ENCODE peak calls at places on chromosomes 4 and X, in four cellular contexts. G is PC-3, O is MM.1S, H is PC-9. F is an unnamed sample. For H3K4me1 and H3K27me3, the result is how much of the 10 kb centered on the place peaks cover.

GRCh38 chrX:119757979-119758681 is at the start of gene SOWAHD:
- DNase-seq in G (peak), H (peak), O (peak), F (peak)

GRCh38 chr4:139556071-139556734 is at the start of gene SETD7:
- DNase-seq in G (peak), O (peak), H (peak), F (peak)

GRCh38 chrX:3286196-3286920 is 60.1 kb downstream of the MXRA5 start:
- DNase-seq in G (peak), O (no peak), H (peak), F (no peak)

GRCh38 chr4:26081795-26082498 is 167.9 kb downstream of the SMIM20 start:
- DNase-seq in H (no peak), O (peak), G (peak), F (peak)

GRCh38 chr4:61572160-61572559 is 372.0 kb downstream of the ADGRL3 start:
- DNase-seq in O (peak), G (peak), H (no peak), F (no peak)

GRCh38 chr4:46254788-46255187 is 130.9 kb upstream of the GABRG1 start:
- DNase-seq in G (peak), O (peak), H (no peak), F (no peak)

GRCh38 chr4:148166132-148166531 is 276.1 kb downstream of the NR3C2 start:
- DNase-seq in G (no peak), O (no peak), H (no peak), F (no peak)

GRCh38 chr4:169604131-169604900 is 8.1 kb downstream of the NEK1 start:
- DNase-seq in H (no peak), G (peak), O (no peak), F (no peak)

GRCh38 chrX:43679778-43680177 is 23.7 kb downstream of the MAOA start:
- DNase-seq in G (peak), O (no peak), H (no peak), F (no peak)

GRCh38 chrX:129781134-129782014 is 1.6 kb downstream of the SASH3 start:
- DNase-seq in H (no peak), O (peak), G (no peak), F (no peak)

GRCh38 chr4:1330761-1331590 is 16.0 kb upstream of the UVSSA start:
- DNase-seq in H (peak), O (no peak), G (no peak), F (no peak)

GRCh38 chr4:188076169-188076568 is 33.2 kb downstream of the TRIML2 start:
- DNase-seq in G (no peak), O (no peak), H (no peak), F (no peak)

GRCh38 chrX:65581661-65582339 is 47.2 kb upstream of the LAS1L start:
- DNase-seq in H (peak), O (peak), G (peak), F (peak)

GRCh38 chrX:373641-374471 is 12.9 kb downstream of the PPP2R3B start:
- DNase-seq in H (no peak), G (no peak), O (no peak), F (peak)

GRCh38 chr4:80035336-80035735 is 37.7 kb downstream of the ANTXR2 start:
- DNase-seq in G (no peak), H (no peak), O (peak), F (no peak)

GRCh38 chr4:4787421-4787820 is 72.0 kb upstream of the MSX1 start:
- DNase-seq in H (no peak), O (no peak), G (no peak), F (no peak)

GRCh38 chr4:1409806-1410425 is 3.7 kb upstream of the NKX1-1 start:
- DNase-seq in O (no peak), H (no peak), G (no peak), F (no peak)

GRCh38 chr4:126961661-126962060 is 671.1 kb upstream of the INTU start:
- DNase-seq in H (no peak), O (no peak), G (no peak), F (no peak)

GRCh38 chr4:129364747-129365452 is 268.9 kb downstream of the C4orf33 start:
- DNase-seq in G (no peak), H (no peak), O (no peak), F (no peak)

DNA sequence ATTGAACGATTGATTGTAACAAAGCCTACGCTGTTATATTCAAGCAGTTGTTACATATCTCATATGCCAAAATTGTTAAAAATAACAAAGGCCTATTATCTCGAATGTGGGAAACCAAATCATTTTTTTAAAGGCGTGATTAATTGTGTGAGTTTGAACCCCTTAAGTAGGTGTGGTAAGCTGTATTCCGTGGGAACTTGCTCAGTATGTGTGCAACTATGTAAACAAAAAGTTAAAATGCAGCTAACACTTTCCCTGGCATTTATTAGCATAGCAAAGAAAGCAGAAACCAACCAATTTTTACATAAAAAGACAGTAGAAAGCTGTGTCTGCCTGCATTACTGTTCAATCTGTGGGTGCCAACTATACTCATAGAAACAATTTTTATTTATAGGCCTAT is 166.0 kb upstream of the HAND2 start:
- DNase-seq in G (no peak), O (no peak), H (no peak), F (no peak)
- H3K4me1 ChIP-seq in G (under half), O (under half), H (under half), F (under half)

DNA sequence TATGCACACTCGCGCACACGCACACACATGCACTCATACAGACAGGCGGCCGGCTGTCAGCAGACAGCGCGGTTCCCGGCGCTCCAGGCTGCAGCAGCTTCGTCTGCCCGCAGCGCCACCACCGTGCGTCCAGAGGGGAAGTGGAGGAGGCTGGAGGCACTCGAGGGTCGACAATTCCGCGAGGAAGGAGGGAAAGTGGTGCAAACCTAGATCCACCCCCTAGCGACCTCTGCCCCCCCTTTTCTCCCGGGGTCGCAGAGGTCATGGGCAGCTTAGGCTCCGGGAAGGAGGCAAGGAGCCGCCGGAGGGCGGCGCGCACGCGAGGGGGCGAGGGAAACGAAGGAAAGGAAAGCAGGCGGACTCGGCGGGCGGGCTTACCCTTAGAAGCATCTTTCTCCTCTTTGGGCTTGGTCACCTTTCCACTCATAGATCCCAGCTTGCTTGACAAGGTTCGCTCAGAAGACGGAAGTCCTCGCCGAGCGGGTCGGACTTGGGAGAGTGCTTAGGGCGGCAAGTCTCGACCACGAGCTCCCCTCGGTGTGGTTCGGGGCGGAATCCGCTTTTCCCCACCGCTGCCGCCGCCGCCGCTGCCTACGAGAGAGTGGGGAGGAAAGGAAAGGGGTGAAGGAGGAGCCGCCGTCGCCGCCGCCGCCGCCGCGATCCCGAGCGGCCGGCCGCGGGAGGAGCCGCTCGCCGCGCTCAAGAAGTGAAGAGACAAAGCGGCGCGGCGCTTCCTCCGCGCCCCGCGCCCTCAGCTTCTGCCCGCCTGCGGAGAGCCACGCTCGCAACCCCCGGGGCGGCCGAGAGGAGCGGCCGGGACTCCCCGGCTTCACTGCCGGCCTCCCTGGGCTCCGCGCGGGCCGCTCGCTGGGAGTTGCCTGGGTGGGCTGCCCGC is 326.6 kb upstream of the F9 start:
- DNase-seq in G (peak), O (peak), H (no peak), F (no peak)
- H3K27me3 ChIP-seq in G (under half), O (under half), H (under half), F (under half)

GRCh38 chrX:101385026-101385684 is 836 bp downstream of the BTK start:
- DNase-seq in O (no peak), G (no peak), H (no peak), F (no peak)
- H3K4me3 ChIP-seq in O (no peak), G (no peak), H (no peak), F (no peak)

DNA sequence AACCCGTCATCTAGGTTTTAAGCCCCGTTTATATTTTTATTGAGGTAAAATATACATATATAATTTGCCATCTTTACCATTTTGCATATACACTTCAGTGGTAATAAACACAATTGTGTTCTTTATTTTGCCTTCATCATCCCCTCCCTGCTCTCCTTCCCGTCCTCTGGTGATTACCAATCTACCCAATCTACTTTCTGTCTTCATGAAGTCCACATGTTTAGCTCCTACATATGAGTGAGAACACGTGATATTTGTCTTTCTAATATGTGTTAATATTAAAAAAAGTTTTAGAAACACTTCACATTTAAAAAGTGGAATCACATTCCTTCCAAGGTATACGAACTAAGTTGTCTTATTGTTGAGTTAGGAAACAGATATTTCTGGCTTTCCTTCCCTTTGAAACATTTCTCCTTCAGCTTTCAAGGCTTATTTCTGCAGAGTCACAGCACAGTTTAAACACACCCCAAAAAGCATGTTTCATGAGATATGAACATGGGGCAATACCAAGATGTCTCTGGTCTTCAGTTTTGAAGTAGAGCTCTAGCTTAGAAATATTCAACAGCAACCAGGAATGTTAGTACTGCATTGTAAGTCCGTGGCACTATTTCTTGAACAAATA is 35.9 kb downstream of the GYPA start:
- DNase-seq in O (no peak), G (no peak), H (no peak), F (no peak)
- H3K4me1 ChIP-seq in O (under half), G (under half), H (under half), F (under half)

GRCh38 chr4:138034871-138035270 is 207.3 kb downstream of the SLC7A11 start:
- DNase-seq in G (peak), O (no peak), H (no peak), F (no peak)

GRCh38 chr4:138030375-138030774 is 211.8 kb downstream of the SLC7A11 start:
- DNase-seq in G (no peak), H (no peak), O (no peak), F (no peak)

DNA sequence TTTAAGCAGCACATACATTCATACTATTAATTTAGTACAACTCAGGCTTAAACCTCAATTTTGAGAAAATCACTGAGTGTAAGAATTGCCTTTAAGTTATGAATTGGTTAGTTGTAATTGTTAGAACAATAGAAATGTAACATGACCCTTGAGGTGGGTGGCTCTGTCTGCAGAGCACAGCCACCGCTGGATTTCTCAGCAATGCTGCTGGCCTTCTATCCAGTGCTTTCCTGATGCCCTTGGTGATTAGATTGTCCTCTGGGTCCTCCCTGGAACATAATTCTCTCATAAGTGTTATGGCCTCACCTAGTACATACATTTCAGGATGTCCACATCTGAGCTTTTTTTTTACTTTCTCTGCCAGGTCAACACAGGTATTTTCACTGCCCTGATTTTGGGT is 213.2 kb downstream of the SLC7A11 start:
- DNase-seq in O (no peak), H (no peak), G (no peak), F (no peak)
- H3K27me3 ChIP-seq in O (under half), H (under half), G (under half), F (under half)

GRCh38 chrX:37753384-37753783 is 26.5 kb upstream of the CYBB start:
- DNase-seq in H (no peak), O (no peak), G (no peak), F (no peak)

GRCh38 chrX:37755073-37755472 is 24.8 kb upstream of the CYBB start:
- DNase-seq in H (no peak), O (peak), G (no peak), F (no peak)

GRCh38 chrX:37757082-37757481 is 22.8 kb upstream of the CYBB start:
- DNase-seq in O (no peak), H (no peak), G (no peak), F (no peak)

GRCh38 chrX:37752941-37753340 is 26.9 kb upstream of the CYBB start:
- DNase-seq in H (no peak), G (no peak), O (no peak), F (no peak)

DNA sequence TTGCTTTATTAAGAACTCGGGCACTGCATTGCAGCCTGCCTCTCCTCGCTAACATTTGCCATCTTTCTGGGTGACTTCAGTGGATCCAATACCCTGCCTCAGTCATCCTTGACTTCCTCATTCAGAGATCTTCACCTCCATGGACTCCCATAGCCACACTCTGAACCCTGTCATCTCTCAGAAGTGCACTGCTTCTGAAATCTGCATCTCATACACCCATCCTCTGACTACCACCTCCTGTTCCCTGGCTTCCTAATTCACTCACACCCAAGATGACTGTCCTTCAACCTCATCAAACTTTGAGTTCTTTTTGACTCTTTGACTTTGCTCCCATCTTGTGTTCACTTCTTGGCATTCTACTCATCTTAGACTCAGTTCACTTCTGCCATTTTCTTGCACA is 25.3 kb upstream of the CYBB start:
- DNase-seq in O (no peak), H (no peak), G (no peak), F (no peak)
- H3K4me3 ChIP-seq in O (no peak), H (no peak), G (no peak), F (no peak)

GRCh38 chr4:100981447-100982204 is 365.7 kb downstream of the PPP3CA start:
- DNase-seq in O (no peak), G (no peak), H (no peak), F (no peak)
- H3K4me1 ChIP-seq in O (under half), G (under half), H (under half), F (under half)

GRCh38 chrX:140510895-140511295 is 6.0 kb upstream of the SOX3 start:
- DNase-seq in G (no peak), O (no peak), H (no peak), F (no peak)

GRCh38 chrX:140507982-140508305 is 3.1 kb upstream of the SOX3 start:
- DNase-seq in O (no peak), G (peak), H (no peak), F (no peak)

GRCh38 chrX:140509468-140510305 is 4.8 kb upstream of the SOX3 start:
- DNase-seq in G (no peak), O (no peak), H (no peak), F (no peak)

GRCh38 chrX:140508958-140509357 is 4.1 kb upstream of the SOX3 start:
- DNase-seq in G (no peak), H (no peak), O (no peak), F (no peak)

GRCh38 chrX:140510306-140510676 is 5.4 kb upstream of the SOX3 start:
- DNase-seq in G (no peak), O (no peak), H (no peak), F (no peak)
- H3K27me3 ChIP-seq in G (half or more), O (under half), H (under half), F (under half)

DNA sequence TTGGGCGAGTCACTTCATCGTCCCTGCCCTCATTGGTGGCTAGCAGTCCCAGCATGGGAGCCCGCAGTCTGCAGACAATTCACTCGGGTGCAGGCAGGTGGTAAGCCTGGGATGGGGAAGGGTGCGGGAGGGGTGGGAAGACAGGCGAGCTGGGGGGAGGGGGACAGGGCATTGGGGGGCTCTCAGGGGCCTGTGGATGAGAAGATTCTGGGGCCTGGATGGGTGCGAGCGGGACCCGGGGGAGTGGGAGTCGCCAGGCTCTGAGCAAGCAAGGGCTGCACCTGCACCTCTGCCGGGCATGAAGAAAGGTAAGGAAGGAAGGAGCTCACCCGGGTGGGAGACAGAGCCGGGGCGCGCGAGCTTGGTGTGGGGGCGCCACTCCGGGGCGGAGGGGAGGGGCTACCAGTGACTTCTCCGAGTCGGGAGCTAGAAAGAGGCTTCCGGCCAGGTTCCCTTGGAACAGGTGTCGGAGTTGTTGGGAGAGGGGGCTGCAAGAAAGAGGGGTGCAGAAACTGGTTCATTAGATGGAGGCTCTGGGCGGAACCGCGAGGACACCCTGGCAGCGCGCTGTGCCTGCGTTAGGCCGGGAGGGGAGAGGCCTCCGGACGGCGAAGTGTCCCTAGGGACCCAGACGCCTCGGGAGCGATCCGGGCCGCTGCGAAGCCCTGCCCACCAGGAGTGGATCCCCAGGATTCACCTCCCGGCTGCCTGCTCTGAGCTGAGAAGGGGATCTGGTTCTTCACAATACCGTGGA is 103.4 kb upstream of the PDLIM3 start:
- DNase-seq in O (no peak), H (no peak), G (no peak), F (no peak)
- H3K4me3 ChIP-seq in O (no peak), H (no peak), G (no peak), F (no peak)

GRCh38 chrX:7060444-7060843 is 87.1 kb upstream of the STS start:
- DNase-seq in O (no peak), H (no peak), G (no peak), F (no peak)
- H3K4me1 ChIP-seq in O (under half), H (under half), G (under half), F (under half)

F was measured in Caco-2.